ENCODE peak calls at places on chromosomes 16 and 17, in five cellular contexts. One of them, this sample, is unnamed. For H3K9me3, the result is how much of the 10 kb centered on the place peaks cover.

GRCh38 chr16:25066747-25067631 is 44.6 kb upstream of the LCMT1 start:
- DNase-seq in tibial artery: peak
- DNase-seq in heart left ventricle: peak
- DNase-seq in PC-9: peak
- DNase-seq in kidney: peak
- DNase-seq in this sample: peak

GRCh38 chr17:70405492-70406220 is 236.3 kb downstream of the KCNJ2 start:
- DNase-seq in tibial artery: no peak
- DNase-seq in heart left ventricle: no peak
- DNase-seq in PC-9: no peak
- DNase-seq in kidney: no peak
- DNase-seq in this sample: no peak

GRCh38 chr16:87463722-87464690 is 28.8 kb downstream of the ZCCHC14 start:
- DNase-seq in tibial artery: no peak
- DNase-seq in heart left ventricle: peak
- DNase-seq in PC-9: no peak
- DNase-seq in kidney: no peak
- DNase-seq in this sample: peak

GRCh38 chr16:57846078-57846697 is 43.9 kb upstream of the KIFC3 start:
- DNase-seq in tibial artery: no peak
- DNase-seq in heart left ventricle: no peak
- DNase-seq in PC-9: peak
- DNase-seq in kidney: no peak
- DNase-seq in this sample: no peak

GRCh38 chr16:88510091-88510719 is 57.1 kb downstream of the ZFPM1 start:
- DNase-seq in tibial artery: no peak
- DNase-seq in heart left ventricle: no peak
- DNase-seq in PC-9: no peak
- DNase-seq in kidney: no peak
- DNase-seq in this sample: no peak

GRCh38 chr17:2405247-2405926 is 4.5 kb upstream of the MNT start:
- DNase-seq in tibial artery: no peak
- DNase-seq in heart left ventricle: no peak
- DNase-seq in PC-9: peak
- DNase-seq in kidney: peak
- DNase-seq in this sample: no peak

GRCh38 chr16:64356267-64356666 is 765.6 kb downstream of the CDH11 start:
- DNase-seq in tibial artery: no peak
- DNase-seq in heart left ventricle: no peak
- DNase-seq in PC-9: no peak
- DNase-seq in kidney: no peak
- DNase-seq in this sample: no peak

GRCh38 chr16:56470666-56471065 is 19.3 kb downstream of the OGFOD1 start:
- DNase-seq in tibial artery: no peak
- DNase-seq in heart left ventricle: no peak
- DNase-seq in PC-9: no peak
- DNase-seq in kidney: no peak
- DNase-seq in this sample: no peak

GRCh38 chr17:68539536-68540469 is 27.6 kb downstream of the PRKAR1A start:
- DNase-seq in tibial artery: no peak
- DNase-seq in heart left ventricle: no peak
- DNase-seq in PC-9: no peak
- DNase-seq in kidney: no peak
- DNase-seq in this sample: no peak

GRCh38 chr16:2910441-2910840 is 1.3 kb upstream of the FLYWCH1 start:
- DNase-seq in tibial artery: no peak
- DNase-seq in heart left ventricle: no peak
- DNase-seq in PC-9: no peak
- DNase-seq in kidney: no peak
- DNase-seq in this sample: no peak

GRCh38 chr17:57888311-57889216 is 38.7 kb upstream of the MRPS23 start:
- DNase-seq in tibial artery: no peak
- DNase-seq in heart left ventricle: no peak
- DNase-seq in PC-9: no peak
- DNase-seq in kidney: no peak
- DNase-seq in this sample: no peak

GRCh38 chr17:55089955-55090573 is 121.5 kb downstream of the STXBP4 start:
- DNase-seq in tibial artery: no peak
- DNase-seq in heart left ventricle: no peak
- DNase-seq in PC-9: peak
- DNase-seq in kidney: no peak
- DNase-seq in this sample: peak

GRCh38 chr16:4306439-4307214 is 9.2 kb upstream of the GLIS2 start:
- DNase-seq in tibial artery: no peak
- DNase-seq in heart left ventricle: no peak
- DNase-seq in PC-9: no peak
- DNase-seq in kidney: peak
- DNase-seq in this sample: peak

GRCh38 chr16:77090062-77090461 is 100.9 kb upstream of the MON1B start:
- DNase-seq in tibial artery: no peak
- DNase-seq in heart left ventricle: no peak
- DNase-seq in PC-9: no peak
- DNase-seq in kidney: no peak
- DNase-seq in this sample: no peak

GRCh38 chr17:21394265-21394664 is 18.1 kb downstream of the KCNJ12 start:
- DNase-seq in tibial artery: no peak
- DNase-seq in heart left ventricle: no peak
- DNase-seq in PC-9: no peak
- DNase-seq in kidney: no peak
- DNase-seq in this sample: no peak

GRCh38 chr16:80656731-80657150 is 115.9 kb downstream of the DYNLRB2 start:
- DNase-seq in tibial artery: no peak
- DNase-seq in heart left ventricle: no peak
- DNase-seq in PC-9: no peak
- DNase-seq in kidney: no peak
- DNase-seq in this sample: no peak

GRCh38 chr16:11672206-11673090 is 4.2 kb downstream of the SNN start:
- DNase-seq in tibial artery: no peak
- DNase-seq in heart left ventricle: peak
- DNase-seq in PC-9: no peak
- DNase-seq in kidney: peak
- DNase-seq in this sample: peak

GRCh38 chr17:71237903-71238538 is 882.8 kb upstream of the SOX9 start:
- DNase-seq in tibial artery: no peak
- DNase-seq in heart left ventricle: no peak
- DNase-seq in PC-9: no peak
- DNase-seq in kidney: no peak
- DNase-seq in this sample: no peak

GRCh38 chr16:10738231-10739077 is 5.2 kb upstream of the NUBP1 start:
- DNase-seq in tibial artery: peak
- DNase-seq in heart left ventricle: peak
- DNase-seq in PC-9: peak
- DNase-seq in kidney: no peak
- DNase-seq in this sample: no peak

GRCh38 chr17:35185849-35186248 is 8.3 kb downstream of the SLC35G3 start:
- DNase-seq in tibial artery: no peak
- DNase-seq in heart left ventricle: no peak
- DNase-seq in PC-9: no peak
- DNase-seq in kidney: no peak
- DNase-seq in this sample: no peak

GRCh38 chr16:27243725-27244362 is 24.7 kb downstream of the NSMCE1 start:
- DNase-seq in tibial artery: peak
- DNase-seq in heart left ventricle: no peak
- DNase-seq in PC-9: no peak
- DNase-seq in kidney: peak
- DNase-seq in this sample: no peak

GRCh38 chr17:30207655-30208054 is 27.8 kb downstream of the SLC6A4 start:
- DNase-seq in tibial artery: no peak
- DNase-seq in heart left ventricle: no peak
- DNase-seq in PC-9: no peak
- DNase-seq in kidney: no peak
- DNase-seq in this sample: no peak

GRCh38 chr17:236641-237405 is 55.4 kb upstream of the DOC2B start:
- DNase-seq in tibial artery: no peak
- DNase-seq in heart left ventricle: peak
- DNase-seq in PC-9: no peak
- DNase-seq in kidney: peak
- DNase-seq in this sample: no peak

GRCh38 chr16:17432902-17433576 is 37.7 kb downstream of the XYLT1 start:
- DNase-seq in tibial artery: no peak
- DNase-seq in heart left ventricle: no peak
- DNase-seq in PC-9: no peak
- DNase-seq in kidney: no peak
- DNase-seq in this sample: no peak

GRCh38 chr16:66590322-66590721 is 11.1 kb downstream of the CMTM2 start:
- DNase-seq in tibial artery: no peak
- DNase-seq in heart left ventricle: no peak
- DNase-seq in PC-9: no peak
- DNase-seq in kidney: no peak
- DNase-seq in this sample: no peak

GRCh38 chr16:3149630-3150345 is 15.0 kb downstream of the ZNF213 start:
- DNase-seq in tibial artery: peak
- DNase-seq in heart left ventricle: peak
- DNase-seq in PC-9: peak
- DNase-seq in kidney: peak
- DNase-seq in this sample: peak

GRCh38 chr16:24652803-24653202 is 76.6 kb upstream of the TNRC6A start:
- DNase-seq in tibial artery: no peak
- DNase-seq in heart left ventricle: no peak
- DNase-seq in PC-9: no peak
- DNase-seq in kidney: no peak
- DNase-seq in this sample: no peak

GRCh38 chr16:81521141-81521626 is 76.6 kb downstream of the CMIP start:
- DNase-seq in tibial artery: peak
- DNase-seq in heart left ventricle: no peak
- DNase-seq in PC-9: no peak
- DNase-seq in kidney: no peak
- DNase-seq in this sample: peak

GRCh38 chr17:72560303-72561247 is 439.8 kb downstream of the SOX9 start:
- DNase-seq in tibial artery: no peak
- DNase-seq in heart left ventricle: no peak
- DNase-seq in PC-9: peak
- DNase-seq in kidney: no peak
- DNase-seq in this sample: peak

GRCh38 chr17:596287-596686 is 118.4 kb downstream of the VPS53 start:
- DNase-seq in tibial artery: no peak
- DNase-seq in heart left ventricle: no peak
- DNase-seq in PC-9: no peak
- DNase-seq in kidney: no peak
- DNase-seq in this sample: no peak

GRCh38 chr16:66278111-66278531 is 88.4 kb upstream of the CDH5 start:
- DNase-seq in tibial artery: no peak
- DNase-seq in heart left ventricle: no peak
- DNase-seq in PC-9: peak
- DNase-seq in kidney: no peak
- DNase-seq in this sample: no peak

GRCh38 chr16:8458481-8458880 is 131.8 kb downstream of the TMEM114 start:
- DNase-seq in tibial artery: no peak
- DNase-seq in heart left ventricle: no peak
- DNase-seq in PC-9: no peak
- DNase-seq in kidney: no peak
- DNase-seq in this sample: no peak

GRCh38 chr17:26809033-26809432 is 484.9 kb upstream of the WSB1 start:
- DNase-seq in tibial artery: no peak
- DNase-seq in heart left ventricle: no peak
- DNase-seq in PC-9: no peak
- DNase-seq in kidney: no peak
- DNase-seq in this sample: no peak

DNA sequence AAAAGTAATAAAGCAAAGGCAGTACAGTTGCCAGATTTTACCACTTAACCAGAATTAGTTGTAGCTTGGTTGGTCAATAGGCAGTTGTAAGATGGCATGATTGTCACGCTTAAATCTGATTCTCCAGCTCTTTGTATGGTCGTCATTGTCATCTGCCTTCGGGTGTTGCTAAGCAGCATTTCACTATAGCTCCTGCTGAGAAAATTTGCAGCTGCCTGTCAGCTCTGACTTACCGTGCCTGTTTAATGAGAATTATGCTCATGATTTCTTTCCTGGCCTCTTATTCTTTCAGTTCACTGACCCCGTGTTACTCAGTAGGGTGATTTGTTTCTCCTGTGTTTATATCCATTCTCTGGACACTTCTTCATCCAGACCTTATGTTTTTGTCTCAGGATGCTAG is 66.7 kb downstream of the TANGO6 start:
- DNase-seq in tibial artery: no peak
- DNase-seq in heart left ventricle: no peak
- DNase-seq in PC-9: no peak
- DNase-seq in kidney: no peak
- DNase-seq in this sample: no peak
- H3K4me3 ChIP-seq in tibial artery: no peak
- H3K4me3 ChIP-seq in heart left ventricle: no peak
- H3K4me3 ChIP-seq in PC-9: no peak
- H3K4me3 ChIP-seq in kidney: no peak
- H3K4me3 ChIP-seq in this sample: no peak

GRCh38 chr17:45963889-45964288 is 35.2 kb upstream of the STH start:
- DNase-seq in tibial artery: no peak
- DNase-seq in heart left ventricle: no peak
- DNase-seq in PC-9: no peak
- DNase-seq in kidney: no peak
- DNase-seq in this sample: no peak

GRCh38 chr17:45962221-45962972 is 36.7 kb upstream of the STH start:
- DNase-seq in tibial artery: no peak
- DNase-seq in heart left ventricle: no peak
- DNase-seq in PC-9: no peak
- DNase-seq in kidney: no peak
- DNase-seq in this sample: no peak

GRCh38 chr17:45964634-45965033 is 34.4 kb upstream of the STH start:
- DNase-seq in tibial artery: no peak
- DNase-seq in heart left ventricle: no peak
- DNase-seq in PC-9: no peak
- DNase-seq in kidney: no peak
- DNase-seq in this sample: no peak

GRCh38 chr17:45961206-45961605 is 37.8 kb upstream of the STH start:
- DNase-seq in tibial artery: no peak
- DNase-seq in heart left ventricle: no peak
- DNase-seq in PC-9: no peak
- DNase-seq in kidney: no peak
- DNase-seq in this sample: no peak

DNA sequence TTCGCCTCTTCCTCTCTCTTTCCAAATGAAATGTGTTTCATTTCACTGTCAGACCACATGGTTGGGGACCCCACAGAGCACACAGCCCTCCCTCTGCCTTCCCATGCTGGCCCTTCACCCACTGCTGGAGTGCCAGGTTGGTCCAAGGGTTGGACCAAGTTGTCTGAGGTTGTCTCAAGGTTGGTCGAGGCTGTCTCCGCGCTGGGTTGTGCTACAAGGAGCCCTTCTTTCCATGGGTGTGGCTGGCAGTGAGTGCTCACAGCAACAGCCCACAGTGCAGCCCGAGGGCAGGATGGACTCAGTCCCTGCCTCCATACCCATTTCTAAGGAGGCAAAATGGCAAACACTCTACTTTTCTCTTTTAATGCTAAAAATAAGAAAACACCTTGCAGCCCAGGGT is 35.8 kb upstream of the STH start:
- DNase-seq in tibial artery: no peak
- DNase-seq in heart left ventricle: no peak
- DNase-seq in PC-9: no peak
- DNase-seq in kidney: no peak
- DNase-seq in this sample: no peak
- H3K9me3 ChIP-seq in tibial artery: under half
- H3K9me3 ChIP-seq in heart left ventricle: under half
- H3K9me3 ChIP-seq in PC-9: under half
- H3K9me3 ChIP-seq in kidney: under half
- H3K9me3 ChIP-seq in this sample: under half

GRCh38 chr17:34166394-34166793 is 88.7 kb upstream of the CCL2 start:
- DNase-seq in tibial artery: no peak
- DNase-seq in heart left ventricle: no peak
- DNase-seq in PC-9: no peak
- DNase-seq in kidney: no peak
- DNase-seq in this sample: no peak
- H3K4me3 ChIP-seq in tibial artery: no peak
- H3K4me3 ChIP-seq in heart left ventricle: no peak
- H3K4me3 ChIP-seq in PC-9: no peak
- H3K4me3 ChIP-seq in kidney: no peak
- H3K4me3 ChIP-seq in this sample: no peak

GRCh38 chr17:51803161-51803560 is 355.4 kb downstream of the CA10 start:
- DNase-seq in tibial artery: no peak
- DNase-seq in heart left ventricle: no peak
- DNase-seq in PC-9: no peak
- DNase-seq in kidney: no peak
- DNase-seq in this sample: no peak
- H3K9me3 ChIP-seq in tibial artery: under half
- H3K9me3 ChIP-seq in heart left ventricle: under half
- H3K9me3 ChIP-seq in PC-9: under half
- H3K9me3 ChIP-seq in kidney: under half
- H3K9me3 ChIP-seq in this sample: under half